ENCODE peak calls at places on chromosomes 16 and 17, in nine cellular contexts. D is naive thymus-derived CD4-positive, alpha-beta T cell; P is neural progenitor cell; I is OCI-LY7; W is right lobe of liver; J is psoas muscle; Y is GM23248; M is mesendoderm; U is CD8-positive, alpha-beta T cell. A is an unnamed sample.
A peak's percentile ranks its signal among the peaks of the same experiment; 100 is the strongest.

GRCh38 chr17:47280072-47280811 is 26.6 kb downstream of the ITGB3 start:
- DNase-seq in D (no peak), P (no peak), I (no peak), W (no peak), J (no peak), Y (peak; percentile 50), M (no peak), U (no peak), A (peak; percentile 74)

GRCh38 chr17:49210158-49211029 is at the start of the genes ABI3 and GNGT2:
- DNase-seq in D (peak; percentile 66), P (no peak), I (peak; percentile 94), W (peak; percentile 62), J (peak; percentile 58), Y (no peak), M (peak; percentile 73), U (peak; percentile 77), A (no peak)

GRCh38 chr17:78182504-78182903 is 4.3 kb downstream of the TK1 start:
- DNase-seq in D (no peak), P (no peak), I (no peak), W (no peak), J (no peak), Y (no peak), M (no peak), U (no peak), A (no peak)

GRCh38 chr16:3074860-3075545 is 9.6 kb downstream of the IL32 start:
- DNase-seq in D (peak; percentile 92), P (no peak), I (peak; percentile 83), W (no peak), J (peak; percentile 55), Y (no peak), M (no peak), U (peak; percentile 91), A (no peak)

GRCh38 chr16:50879873-50880695 is 138.2 kb downstream of the CYLD start:
- DNase-seq in D (no peak), P (peak; percentile 95), I (no peak), W (peak; percentile 82), J (no peak), Y (peak; percentile 2), M (peak; percentile 91), U (no peak), A (no peak)

GRCh38 chr17:51298508-51299371 is 38.4 kb downstream of the UTP18 start:
- DNase-seq in D (peak; percentile 43), P (peak; percentile 67), I (peak; percentile 55), W (no peak), J (no peak), Y (peak; percentile 70), M (peak; percentile 75), U (no peak), A (no peak)

GRCh38 chr16:81778861-81779539 is at the start of gene PLCG2:
- DNase-seq in D (peak; percentile 40), P (peak; percentile 90), I (peak; percentile 85), W (peak; percentile 90), J (peak; percentile 76), Y (peak; percentile 61), M (peak; percentile 57), U (peak; percentile 80), A (peak; percentile 69)

GRCh38 chr17:968812-969766 is 10.5 kb downstream of the NXN start:
- DNase-seq in D (no peak), P (no peak), I (no peak), W (no peak), J (no peak), Y (peak; percentile 82), M (no peak), U (no peak), A (no peak)

GRCh38 chr16:83903739-83904138 is 4.8 kb downstream of the MLYCD start:
- DNase-seq in D (no peak), P (no peak), I (no peak), W (no peak), J (peak; percentile 91), Y (peak; percentile 28), M (no peak), U (no peak), A (no peak)

GRCh38 chr17:7435676-7436555 is 681 bp downstream of the TMEM102 start:
- DNase-seq in D (no peak), P (peak; percentile 63), I (peak; percentile 83), W (peak; percentile 67), J (peak; percentile 70), Y (peak; percentile 60), M (peak; percentile 84), U (peak; percentile 78), A (no peak)

GRCh38 chr16:11587643-11588247 is 1.0 kb upstream of the LITAF start:
- DNase-seq in D (no peak), P (no peak), I (no peak), W (peak; percentile 51), J (peak; percentile 47), Y (no peak), M (no peak), U (no peak), A (no peak)

GRCh38 chr16:16009396-16009795 is 60.0 kb downstream of the ABCC1 start:
- DNase-seq in D (no peak), P (no peak), I (peak; percentile 33), W (no peak), J (peak; percentile 87), Y (peak; percentile 45), M (no peak), U (no peak), A (no peak)

GRCh38 chr17:82058230-82058854 is 6.6 kb downstream of the GPS1 start:
- DNase-seq in D (no peak), P (no peak), I (no peak), W (peak; percentile 54), J (no peak), Y (no peak), M (no peak), U (no peak), A (no peak)

GRCh38 chr17:82051776-82052637 is at the start of the genes GPS1 and RFNG:
- DNase-seq in D (peak; percentile 81), P (peak; percentile 83), I (peak; percentile 87), W (peak; percentile 85), J (peak; percentile 88), Y (peak; percentile 85), M (peak; percentile 53), U (peak; percentile 87), A (peak; percentile 72)

GRCh38 chr17:57266842-57267241 is 10.5 kb downstream of the MSI2 start:
- DNase-seq in D (no peak), P (no peak), I (no peak), W (no peak), J (no peak), Y (no peak), M (no peak), U (no peak), A (no peak)

GRCh38 chr17:57264250-57264649 is 7.9 kb downstream of the MSI2 start:
- DNase-seq in D (no peak), P (no peak), I (no peak), W (no peak), J (no peak), Y (no peak), M (no peak), U (no peak), A (no peak)

GRCh38 chr17:57268176-57268575 is 11.9 kb downstream of the MSI2 start:
- DNase-seq in D (no peak), P (no peak), I (no peak), W (no peak), J (no peak), Y (no peak), M (no peak), U (no peak), A (no peak)

GRCh38 chr17:57262557-57262956 is 6.2 kb downstream of the MSI2 start:
- DNase-seq in D (no peak), P (no peak), I (no peak), W (no peak), J (no peak), Y (no peak), M (no peak), U (no peak), A (no peak)

DNA sequence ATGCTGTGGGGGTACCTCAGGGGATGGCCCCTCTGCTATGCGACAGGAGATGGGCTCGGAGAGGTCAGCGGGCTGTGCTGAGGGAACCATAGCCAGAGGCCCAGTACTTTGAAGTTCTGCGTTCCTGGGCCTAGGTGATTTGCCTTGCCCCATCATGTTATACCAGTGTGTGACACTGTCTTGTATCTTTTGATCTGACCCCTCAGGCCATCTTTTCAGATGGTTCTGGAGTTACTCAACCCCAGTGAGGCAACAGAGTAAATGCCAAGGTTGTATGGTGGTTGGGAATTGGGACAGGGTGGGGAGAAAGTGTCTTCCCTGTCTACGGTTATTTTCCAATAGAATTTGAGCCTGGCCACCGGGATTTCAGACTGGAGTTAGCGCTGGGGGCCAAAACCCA is 8.5 kb downstream of the MSI2 start:
- DNase-seq in D (no peak), P (no peak), I (no peak), W (no peak), J (no peak), Y (no peak), M (no peak), U (no peak), A (no peak)
- H3K4me1 ChIP-seq in D (no peaks in the 10 kb centered on the region), P (peaks cover 26% of the 10 kb centered on the region), I (peaks cover 31% of the 10 kb centered on the region), W (no peaks in the 10 kb centered on the region), J (peaks cover 34% of the 10 kb centered on the region), Y (no peaks in the 10 kb centered on the region), M (peaks cover under 1% of the 10 kb centered on the region), U (peaks cover 30% of the 10 kb centered on the region), A (no peaks in the 10 kb centered on the region)

DNA sequence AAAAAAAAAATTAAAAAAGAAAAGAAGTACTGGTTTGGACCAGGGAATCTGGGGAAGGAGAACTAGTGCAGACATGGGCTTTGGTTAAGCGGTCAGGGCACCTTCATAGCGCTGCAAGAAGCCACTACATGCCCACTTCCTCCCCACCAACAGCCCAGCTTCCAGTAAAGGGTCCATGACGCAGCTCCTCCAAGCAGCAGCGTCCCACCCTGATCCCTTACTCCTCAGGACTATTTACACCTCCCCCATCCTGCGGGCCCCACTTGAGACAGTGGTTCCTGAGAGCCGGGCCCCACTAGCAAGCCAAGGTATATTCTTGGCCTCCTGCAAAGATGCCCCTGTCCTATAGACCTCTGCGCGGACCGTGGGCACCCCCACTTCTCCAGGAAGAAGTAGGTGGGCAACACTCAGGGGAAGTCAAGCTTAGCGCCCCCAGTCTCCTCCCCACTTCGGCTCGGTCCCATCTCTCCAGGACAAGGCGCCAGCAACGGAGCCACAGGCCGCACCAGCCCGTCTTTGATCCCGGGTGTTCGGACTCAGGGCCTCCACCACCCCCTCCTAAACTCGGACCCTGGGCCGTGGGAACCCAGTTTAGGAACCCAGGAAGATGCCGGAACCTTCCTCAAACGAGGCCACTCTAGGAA is 913 bp upstream of the PRR14 start:
- DNase-seq in D (no peak), P (no peak), I (no peak), W (peak; percentile 76), J (no peak), Y (no peak), M (no peak), U (no peak), A (peak; percentile 44)
- H3K27ac ChIP-seq in D (peak overlapping the region; percentile 90), P (no peak overlapping the region), I (no peak overlapping the region), W (peak overlapping the region; percentile 93), J (peak overlapping the region; percentile 92), Y (peak overlapping the region; percentile 72), M (no peak overlapping the region), U (peak overlapping the region; percentile 86), A (peak overlapping the region; percentile 94)

DNA sequence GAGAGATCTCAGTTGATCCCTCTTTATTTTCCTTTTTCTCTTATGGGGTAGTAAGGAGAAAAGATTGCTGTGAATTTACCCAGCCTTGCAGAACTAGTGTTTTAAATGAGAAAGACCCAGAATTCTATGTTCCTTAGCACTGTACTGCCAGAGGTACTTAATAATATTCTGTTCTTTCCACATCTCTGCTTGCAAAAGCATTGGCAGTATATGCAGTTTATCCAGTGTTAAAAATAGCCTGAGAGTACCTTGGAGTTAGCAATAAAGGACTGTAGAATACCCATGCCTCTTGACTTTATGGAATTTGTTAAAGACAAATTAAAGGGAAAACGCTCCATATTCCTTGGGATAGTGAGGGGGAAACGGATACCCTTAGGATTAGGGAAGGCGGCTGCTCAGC is 11.9 kb downstream of the SLC7A6 start:
- DNase-seq in D (no peak), P (no peak), I (no peak), W (no peak), J (no peak), Y (no peak), M (no peak), U (no peak), A (no peak)
- H3K4me3 ChIP-seq in D (peak overlapping the region; percentile 38), P (no peak overlapping the region), I (no peak overlapping the region), W (no peak overlapping the region), J (peak overlapping the region; percentile 45), Y (no peak overlapping the region), M (no peak overlapping the region), U (peak overlapping the region; percentile 19), A (no peak overlapping the region)

GRCh38 chr16:66258916-66259845 is 107.3 kb upstream of the CDH5 start:
- DNase-seq in D (no peak), P (no peak), I (no peak), W (no peak), J (peak; percentile 19), Y (no peak), M (no peak), U (peak; percentile 43), A (no peak)
- H3K4me1 ChIP-seq in D (no peaks in the 10 kb centered on the region), P (peaks cover 4% of the 10 kb centered on the region), I (no peaks in the 10 kb centered on the region), W (no peaks in the 10 kb centered on the region), J (no peaks in the 10 kb centered on the region), Y (no peaks in the 10 kb centered on the region), M (no peaks in the 10 kb centered on the region), U (no peaks in the 10 kb centered on the region), A (no peaks in the 10 kb centered on the region)

A was measured in tibial artery.